ENCODE peak calls at places on chromosome 1, in nine cellular contexts. One of them, this sample, is unnamed.

GRCh38 chr1:3785458-3786157 is 10.7 kb downstream of the LRRC47 start:
- DNase-seq in AG10803: no peak
- DNase-seq in fibroblast of lung: no peak
- DNase-seq in skeletal muscle cell: no peak
- DNase-seq in upper lobe of right lung: no peak
- DNase-seq in H7: peak
- DNase-seq in cardiac fibroblast: no peak
- DNase-seq in heart left ventricle: no peak
- DNase-seq in stomach: no peak
- DNase-seq in this sample: no peak

GRCh38 chr1:67441183-67441582 is 11.0 kb upstream of the SERBP1 start:
- DNase-seq in stomach: peak
- DNase-seq in cardiac fibroblast: peak
- DNase-seq in AG10803: peak
- DNase-seq in fibroblast of lung: peak
- DNase-seq in upper lobe of right lung: no peak
- DNase-seq in H7: no peak
- DNase-seq in skeletal muscle cell: peak
- DNase-seq in heart left ventricle: peak
- DNase-seq in this sample: peak

GRCh38 chr1:181620183-181620582 is 136.9 kb downstream of the CACNA1E start:
- DNase-seq in stomach: no peak
- DNase-seq in upper lobe of right lung: no peak
- DNase-seq in skeletal muscle cell: no peak
- DNase-seq in AG10803: no peak
- DNase-seq in fibroblast of lung: no peak
- DNase-seq in cardiac fibroblast: no peak
- DNase-seq in H7: no peak
- DNase-seq in heart left ventricle: no peak
- DNase-seq in this sample: no peak

GRCh38 chr1:206037521-206037920 is 13.8 kb upstream of the CTSE start:
- DNase-seq in H7: no peak
- DNase-seq in fibroblast of lung: no peak
- DNase-seq in skeletal muscle cell: no peak
- DNase-seq in AG10803: no peak
- DNase-seq in heart left ventricle: no peak
- DNase-seq in upper lobe of right lung: no peak
- DNase-seq in cardiac fibroblast: no peak
- DNase-seq in stomach: no peak
- DNase-seq in this sample: no peak

GRCh38 chr1:151282883-151283725 is 1.0 kb downstream of the ZNF687 start:
- DNase-seq in upper lobe of right lung: peak
- DNase-seq in stomach: peak
- DNase-seq in AG10803: no peak
- DNase-seq in heart left ventricle: no peak
- DNase-seq in H7: peak
- DNase-seq in fibroblast of lung: no peak
- DNase-seq in cardiac fibroblast: no peak
- DNase-seq in skeletal muscle cell: no peak
- DNase-seq in this sample: no peak

GRCh38 chr1:201399352-201400126 is 415 bp upstream of the LAD1 start:
- DNase-seq in cardiac fibroblast: no peak
- DNase-seq in skeletal muscle cell: no peak
- DNase-seq in heart left ventricle: no peak
- DNase-seq in fibroblast of lung: no peak
- DNase-seq in H7: peak
- DNase-seq in upper lobe of right lung: peak
- DNase-seq in stomach: peak
- DNase-seq in AG10803: no peak
- DNase-seq in this sample: no peak

GRCh38 chr1:91349524-91349923 is 55.1 kb downstream of the HFM1 start:
- DNase-seq in skeletal muscle cell: no peak
- DNase-seq in AG10803: no peak
- DNase-seq in heart left ventricle: no peak
- DNase-seq in fibroblast of lung: no peak
- DNase-seq in H7: no peak
- DNase-seq in cardiac fibroblast: no peak
- DNase-seq in upper lobe of right lung: no peak
- DNase-seq in stomach: no peak
- DNase-seq in this sample: peak

GRCh38 chr1:16145030-16145987 is 10.6 kb downstream of the EPHA2 start:
- DNase-seq in heart left ventricle: peak
- DNase-seq in AG10803: peak
- DNase-seq in fibroblast of lung: peak
- DNase-seq in cardiac fibroblast: peak
- DNase-seq in H7: peak
- DNase-seq in skeletal muscle cell: no peak
- DNase-seq in stomach: peak
- DNase-seq in upper lobe of right lung: peak
- DNase-seq in this sample: peak

GRCh38 chr1:24688621-24689195 is 45.6 kb downstream of the SRRM1 start:
- DNase-seq in heart left ventricle: peak
- DNase-seq in H7: peak
- DNase-seq in upper lobe of right lung: peak
- DNase-seq in fibroblast of lung: peak
- DNase-seq in stomach: peak
- DNase-seq in cardiac fibroblast: peak
- DNase-seq in AG10803: peak
- DNase-seq in skeletal muscle cell: no peak
- DNase-seq in this sample: peak

GRCh38 chr1:2318294-2319278 is 72.8 kb downstream of the MORN1 start:
- DNase-seq in upper lobe of right lung: no peak
- DNase-seq in cardiac fibroblast: no peak
- DNase-seq in heart left ventricle: no peak
- DNase-seq in skeletal muscle cell: no peak
- DNase-seq in H7: no peak
- DNase-seq in AG10803: no peak
- DNase-seq in stomach: no peak
- DNase-seq in fibroblast of lung: no peak
- DNase-seq in this sample: peak

GRCh38 chr1:237471377-237471776 is 419.3 kb downstream of the ZP4 start:
- DNase-seq in H7: no peak
- DNase-seq in heart left ventricle: no peak
- DNase-seq in skeletal muscle cell: no peak
- DNase-seq in cardiac fibroblast: no peak
- DNase-seq in upper lobe of right lung: no peak
- DNase-seq in fibroblast of lung: no peak
- DNase-seq in stomach: no peak
- DNase-seq in AG10803: no peak
- DNase-seq in this sample: no peak

GRCh38 chr1:204984499-204984898 is 58.5 kb upstream of the CNTN2 start:
- DNase-seq in cardiac fibroblast: no peak
- DNase-seq in upper lobe of right lung: no peak
- DNase-seq in fibroblast of lung: no peak
- DNase-seq in heart left ventricle: no peak
- DNase-seq in skeletal muscle cell: no peak
- DNase-seq in stomach: no peak
- DNase-seq in AG10803: no peak
- DNase-seq in H7: no peak
- DNase-seq in this sample: no peak

GRCh38 chr1:159945483-159946241 is at the start of gene IGSF9:
- DNase-seq in heart left ventricle: peak
- DNase-seq in fibroblast of lung: peak
- DNase-seq in H7: peak
- DNase-seq in upper lobe of right lung: peak
- DNase-seq in AG10803: peak
- DNase-seq in cardiac fibroblast: peak
- DNase-seq in skeletal muscle cell: peak
- DNase-seq in stomach: peak
- DNase-seq in this sample: peak

GRCh38 chr1:116255933-116256649 is 117.0 kb upstream of the ATP1A1 start:
- DNase-seq in AG10803: no peak
- DNase-seq in cardiac fibroblast: no peak
- DNase-seq in stomach: no peak
- DNase-seq in H7: no peak
- DNase-seq in skeletal muscle cell: no peak
- DNase-seq in fibroblast of lung: no peak
- DNase-seq in upper lobe of right lung: no peak
- DNase-seq in heart left ventricle: no peak
- DNase-seq in this sample: no peak

GRCh38 chr1:15034656-15035055 is 118.9 kb upstream of the TMEM51 start:
- DNase-seq in fibroblast of lung: no peak
- DNase-seq in stomach: no peak
- DNase-seq in skeletal muscle cell: no peak
- DNase-seq in heart left ventricle: no peak
- DNase-seq in H7: no peak
- DNase-seq in upper lobe of right lung: no peak
- DNase-seq in AG10803: no peak
- DNase-seq in cardiac fibroblast: no peak
- DNase-seq in this sample: no peak

GRCh38 chr1:180508725-180509097 is 6.3 kb upstream of the ACBD6 start:
- DNase-seq in cardiac fibroblast: no peak
- DNase-seq in heart left ventricle: no peak
- DNase-seq in AG10803: no peak
- DNase-seq in upper lobe of right lung: no peak
- DNase-seq in fibroblast of lung: no peak
- DNase-seq in skeletal muscle cell: no peak
- DNase-seq in H7: no peak
- DNase-seq in stomach: no peak
- DNase-seq in this sample: no peak

GRCh38 chr1:180515364-180515763 is 13.0 kb upstream of the ACBD6 start:
- DNase-seq in fibroblast of lung: no peak
- DNase-seq in stomach: no peak
- DNase-seq in cardiac fibroblast: no peak
- DNase-seq in AG10803: no peak
- DNase-seq in skeletal muscle cell: no peak
- DNase-seq in heart left ventricle: no peak
- DNase-seq in H7: no peak
- DNase-seq in upper lobe of right lung: no peak
- DNase-seq in this sample: no peak

GRCh38 chr1:180507826-180508724 is 5.7 kb upstream of the ACBD6 start:
- DNase-seq in heart left ventricle: no peak
- DNase-seq in AG10803: peak
- DNase-seq in fibroblast of lung: peak
- DNase-seq in skeletal muscle cell: peak
- DNase-seq in stomach: no peak
- DNase-seq in H7: no peak
- DNase-seq in cardiac fibroblast: peak
- DNase-seq in upper lobe of right lung: no peak
- DNase-seq in this sample: peak

GRCh38 chr1:180513531-180513930 is 11.2 kb upstream of the ACBD6 start:
- DNase-seq in upper lobe of right lung: no peak
- DNase-seq in heart left ventricle: no peak
- DNase-seq in skeletal muscle cell: no peak
- DNase-seq in AG10803: no peak
- DNase-seq in stomach: no peak
- DNase-seq in H7: no peak
- DNase-seq in fibroblast of lung: no peak
- DNase-seq in cardiac fibroblast: no peak
- DNase-seq in this sample: no peak

DNA sequence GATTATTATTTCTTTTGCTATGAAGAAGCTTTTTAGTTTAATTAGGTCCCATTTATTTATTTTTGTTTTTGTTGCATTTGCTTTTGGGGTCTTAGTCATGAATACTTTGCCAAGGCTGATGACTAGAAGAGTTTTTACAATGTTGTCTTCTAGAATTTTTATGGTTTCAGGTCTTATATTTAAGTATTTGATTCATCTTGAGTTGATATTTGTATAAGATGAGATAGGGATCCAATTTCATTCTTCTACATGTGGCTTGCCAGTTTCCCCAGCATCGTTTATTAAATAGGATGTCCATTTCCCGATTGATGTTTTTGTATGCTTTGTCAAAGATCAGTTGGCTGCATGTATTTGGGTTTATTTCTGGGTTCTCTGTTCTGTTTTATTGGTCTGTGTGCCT is 8.5 kb upstream of the ACBD6 start:
- DNase-seq in fibroblast of lung: no peak
- DNase-seq in cardiac fibroblast: no peak
- DNase-seq in stomach: no peak
- DNase-seq in H7: no peak
- DNase-seq in upper lobe of right lung: no peak
- DNase-seq in skeletal muscle cell: no peak
- DNase-seq in heart left ventricle: no peak
- DNase-seq in AG10803: no peak
- DNase-seq in this sample: no peak
- H3K4me3 ChIP-seq in fibroblast of lung: no peak
- H3K4me3 ChIP-seq in cardiac fibroblast: no peak
- H3K4me3 ChIP-seq in stomach: no peak
- H3K4me3 ChIP-seq in H7: no peak
- H3K4me3 ChIP-seq in upper lobe of right lung: no peak
- H3K4me3 ChIP-seq in skeletal muscle cell: no peak
- H3K4me3 ChIP-seq in heart left ventricle: no peak
- H3K4me3 ChIP-seq in AG10803: no peak
- H3K4me3 ChIP-seq in this sample: no peak

DNA sequence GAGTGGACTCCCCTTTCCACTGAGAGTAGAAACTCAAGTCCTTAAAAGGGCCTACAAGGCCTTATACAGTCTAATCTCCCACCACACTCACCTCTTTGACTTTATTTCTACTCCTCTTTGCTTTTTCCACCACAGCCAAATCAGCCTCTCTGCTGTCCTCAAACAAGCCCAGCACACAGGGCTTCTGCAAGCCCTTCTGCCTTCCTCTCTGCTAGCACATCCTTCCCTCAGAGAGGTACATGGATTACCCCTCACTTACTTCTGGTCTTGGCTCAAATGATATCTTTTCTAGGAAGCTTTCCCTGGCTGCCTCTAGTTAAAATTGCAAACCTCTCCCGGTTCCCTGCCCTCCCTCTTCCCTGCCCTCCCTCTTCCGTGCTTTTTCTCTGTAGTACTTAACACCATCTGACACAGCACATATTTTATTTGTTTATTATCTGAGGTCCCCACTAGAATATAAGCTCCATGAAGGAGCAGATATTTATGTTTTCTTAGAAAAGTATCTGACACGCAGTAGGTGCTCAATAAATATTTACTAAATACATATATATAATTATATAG is 1.7 kb downstream of the LYST start:
- DNase-seq in H7: no peak
- DNase-seq in AG10803: no peak
- DNase-seq in stomach: no peak
- DNase-seq in upper lobe of right lung: no peak
- DNase-seq in heart left ventricle: no peak
- DNase-seq in cardiac fibroblast: peak
- DNase-seq in skeletal muscle cell: no peak
- DNase-seq in fibroblast of lung: no peak
- DNase-seq in this sample: no peak
- H3K4me3 ChIP-seq in H7: no peak
- H3K4me3 ChIP-seq in AG10803: peak
- H3K4me3 ChIP-seq in stomach: peak
- H3K4me3 ChIP-seq in upper lobe of right lung: peak
- H3K4me3 ChIP-seq in heart left ventricle: peak
- H3K4me3 ChIP-seq in cardiac fibroblast: no peak
- H3K4me3 ChIP-seq in skeletal muscle cell: peak
- H3K4me3 ChIP-seq in fibroblast of lung: peak
- H3K4me3 ChIP-seq in this sample: peak

GRCh38 chr1:161086457-161086856 is 2.9 kb downstream of the NECTIN4 start:
- DNase-seq in fibroblast of lung: no peak
- DNase-seq in stomach: no peak
- DNase-seq in upper lobe of right lung: no peak
- DNase-seq in heart left ventricle: no peak
- DNase-seq in H7: peak
- DNase-seq in AG10803: no peak
- DNase-seq in skeletal muscle cell: no peak
- DNase-seq in cardiac fibroblast: no peak
- DNase-seq in this sample: no peak
- H3K4me3 ChIP-seq in fibroblast of lung: no peak
- H3K4me3 ChIP-seq in stomach: no peak
- H3K4me3 ChIP-seq in upper lobe of right lung: no peak
- H3K4me3 ChIP-seq in heart left ventricle: no peak
- H3K4me3 ChIP-seq in H7: no peak
- H3K4me3 ChIP-seq in AG10803: no peak
- H3K4me3 ChIP-seq in skeletal muscle cell: no peak
- H3K4me3 ChIP-seq in cardiac fibroblast: no peak
- H3K4me3 ChIP-seq in this sample: no peak

GRCh38 chr1:145961425-145962156 is 2.8 kb downstream of the ANKRD34A start:
- DNase-seq in cardiac fibroblast: peak
- DNase-seq in fibroblast of lung: no peak
- DNase-seq in stomach: no peak
- DNase-seq in upper lobe of right lung: peak
- DNase-seq in AG10803: no peak
- DNase-seq in skeletal muscle cell: no peak
- DNase-seq in heart left ventricle: peak
- DNase-seq in H7: peak
- DNase-seq in this sample: peak
- H3K4me3 ChIP-seq in cardiac fibroblast: peak
- H3K4me3 ChIP-seq in fibroblast of lung: peak
- H3K4me3 ChIP-seq in stomach: peak
- H3K4me3 ChIP-seq in upper lobe of right lung: peak
- H3K4me3 ChIP-seq in AG10803: peak
- H3K4me3 ChIP-seq in skeletal muscle cell: peak
- H3K4me3 ChIP-seq in heart left ventricle: peak
- H3K4me3 ChIP-seq in H7: peak
- H3K4me3 ChIP-seq in this sample: peak